ENCODE peak calls at places on chromosomes 4 and X, in five cellular contexts. H is neural progenitor cell, T is suprapubic skin, U is mesendoderm, P is cardiac muscle cell. N is an unnamed sample.

GRCh38 chrX:136896121-136896914 is 15.8 kb upstream of the RBMX start:
- DNase-seq in U (no peak), T (no peak), H (no peak), P (peak; percentile 80), N (no peak)

GRCh38 chrX:45540181-45540580 is 339.5 kb upstream of the DIPK2B start:
- DNase-seq in T (no peak), U (no peak), H (no peak), P (no peak), N (no peak)

GRCh38 chrX:27555514-27555913 is 34.6 kb upstream of the DCAF8L2 start:
- DNase-seq in U (peak; percentile 50), H (peak; percentile 65), P (peak; percentile 69), T (no peak), N (no peak)

GRCh38 chr4:7418131-7418943 is 16.4 kb downstream of the PSAPL1 start:
- DNase-seq in U (no peak), T (peak; percentile 55), H (no peak), P (no peak), N (peak; percentile 1)

GRCh38 chrX:50188859-50189258 is 11.9 kb downstream of the AKAP4 start:
- DNase-seq in U (no peak), H (peak; percentile 42), T (no peak), P (no peak), N (no peak)

GRCh38 chr4:143252478-143252877 is 67.8 kb downstream of the USP38 start:
- DNase-seq in T (no peak), U (no peak), P (no peak), H (no peak), N (no peak)

GRCh38 chr4:8690216-8690786 is 97.7 kb downstream of the CPZ start:
- DNase-seq in U (no peak), H (no peak), T (peak; percentile 74), P (no peak), N (no peak)

GRCh38 chr4:185734214-185734613 is 77.8 kb downstream of the SORBS2 start:
- DNase-seq in T (no peak), P (no peak), H (no peak), U (no peak), N (no peak)

GRCh38 chrX:149908308-149908707 is 21.1 kb upstream of the HSFX4 start:
- DNase-seq in H (no peak), P (no peak), T (no peak), U (no peak), N (no peak)

GRCh38 chrX:149898554-149898953 is 17.6 kb downstream of the MAGEA8 start:
- DNase-seq in U (no peak), P (no peak), T (no peak), H (no peak), N (no peak)

GRCh38 chrX:149908727-149909126 is 20.6 kb upstream of the HSFX4 start:
- DNase-seq in U (no peak), H (no peak), T (no peak), P (no peak), N (no peak)

GRCh38 chrX:149909324-149910177 is 19.8 kb upstream of the HSFX4 start:
- DNase-seq in U (no peak), H (no peak), P (no peak), T (no peak), N (no peak)

GRCh38 chrX:149903889-149904748 is 23.1 kb downstream of the MAGEA8 start:
- DNase-seq in H (no peak), P (peak; percentile 21), U (peak; percentile 66), T (no peak), N (no peak)
- H3K4me3 ChIP-seq in H (no peak overlapping the region), P (no peak overlapping the region), U (no peak overlapping the region), T (no peak overlapping the region), N (peak overlapping the region; percentile 4)

DNA sequence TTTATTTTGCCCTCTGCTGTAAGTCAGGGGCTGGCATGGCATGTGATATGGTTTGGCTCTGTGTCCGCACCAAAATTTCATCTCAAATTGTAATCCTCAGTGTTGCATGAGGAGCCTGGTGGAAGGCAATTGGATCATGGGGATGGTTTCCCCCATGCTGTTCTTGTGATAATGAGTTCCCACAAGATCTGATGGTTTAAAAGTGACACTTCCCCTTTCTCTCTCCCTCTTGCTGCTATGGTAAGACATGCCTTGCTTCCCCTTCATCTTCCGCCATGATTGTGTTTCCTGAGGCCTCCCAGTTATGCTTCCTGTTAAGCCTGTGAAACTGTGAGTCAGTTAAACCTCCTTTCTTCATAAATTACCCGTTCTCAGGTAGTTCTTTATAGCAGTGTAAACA is 72.0 kb upstream of the MSX1 start:
- DNase-seq in H (no peak), T (no peak), P (no peak), U (no peak), N (no peak)
- H3K4me3 ChIP-seq in H (no peak overlapping the region), T (no peak overlapping the region), P (no peak overlapping the region), U (no peak overlapping the region), N (no peak overlapping the region)

DNA sequence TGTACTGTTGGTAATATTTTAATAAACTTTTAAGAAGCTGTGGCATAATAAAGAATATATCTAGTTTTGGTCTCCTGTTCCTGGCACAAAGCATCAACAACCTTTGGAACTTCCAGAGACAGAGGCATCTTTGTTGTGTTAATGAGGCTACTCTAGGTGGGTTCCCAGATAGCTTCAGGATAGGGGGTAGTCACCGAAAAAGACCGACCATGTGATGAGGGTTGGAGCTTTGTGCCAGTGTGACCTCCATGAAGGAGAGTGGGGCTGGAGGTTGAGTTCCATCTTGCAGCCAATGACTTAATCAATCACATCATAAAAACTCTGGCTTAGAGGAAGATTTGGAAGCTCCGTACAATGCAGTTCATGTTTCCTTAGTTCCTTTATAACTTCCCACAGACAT is 9.9 kb downstream of the PPAT start:
- DNase-seq in P (no peak), H (no peak), T (no peak), U (peak; percentile 66), N (no peak)
- H3K4me3 ChIP-seq in P (no peak overlapping the region), H (no peak overlapping the region), T (no peak overlapping the region), U (no peak overlapping the region), N (no peak overlapping the region)

DNA sequence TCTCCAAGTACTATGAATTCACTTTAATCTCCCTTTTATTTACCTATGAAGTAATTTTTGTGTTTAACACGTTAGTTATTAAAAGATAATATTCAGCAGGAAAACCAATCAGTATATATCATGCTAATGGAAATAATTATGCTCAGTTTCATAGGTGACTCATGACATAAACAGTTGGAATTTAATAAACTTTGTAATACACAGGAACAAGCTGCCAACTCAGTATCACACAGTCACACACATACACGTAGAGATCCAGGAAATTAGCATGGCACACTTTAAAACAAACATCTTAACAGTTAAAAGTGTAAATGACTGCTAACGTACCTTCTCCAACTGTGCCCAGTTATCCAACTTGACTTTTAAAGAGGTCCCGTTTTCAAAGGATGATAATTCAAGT is 2.3 kb downstream of the SPATA4 start:
- DNase-seq in H (no peak), T (no peak), P (peak; percentile 38), U (no peak), N (no peak)
- H3K4me3 ChIP-seq in H (no peak overlapping the region), T (no peak overlapping the region), P (no peak overlapping the region), U (no peak overlapping the region), N (no peak overlapping the region)

GRCh38 chr4:138110815-138111214 is 131.3 kb downstream of the SLC7A11 start:
- DNase-seq in H (no peak), T (no peak), P (peak; percentile 5), U (peak; percentile 10), N (no peak)
- H3K4me3 ChIP-seq in H (no peak overlapping the region), T (no peak overlapping the region), P (no peak overlapping the region), U (no peak overlapping the region), N (no peak overlapping the region)

GRCh38 chr4:1539132-1539755 is 133.0 kb upstream of the NKX1-1 start:
- DNase-seq in H (no peak), U (no peak), P (no peak), T (no peak), N (no peak)
- H3K4me3 ChIP-seq in H (no peak overlapping the region), U (no peak overlapping the region), P (no peak overlapping the region), T (no peak overlapping the region), N (no peak overlapping the region)

DNA sequence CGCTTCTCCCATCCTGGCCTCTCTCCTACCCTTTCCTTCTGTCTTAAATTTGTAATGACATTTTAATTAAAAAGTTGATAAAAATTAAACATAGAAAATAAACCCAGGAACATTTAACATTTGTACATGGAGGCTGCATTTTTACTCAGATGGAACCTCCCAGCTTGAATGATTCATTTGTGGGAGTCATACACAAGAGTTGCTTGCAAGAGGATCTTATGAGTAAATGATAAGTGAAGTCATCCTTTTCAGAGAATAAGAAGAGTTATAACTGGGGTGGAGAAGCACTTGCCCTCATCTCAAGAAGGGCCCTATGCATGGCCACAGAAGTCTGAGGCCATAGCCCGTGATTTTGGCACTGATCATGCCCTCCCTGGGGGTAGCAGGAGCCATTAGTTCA is 482.9 kb upstream of the BOD1L1 start:
- DNase-seq in P (peak; percentile 58), U (no peak), H (no peak), T (no peak), N (no peak)
- H3K4me3 ChIP-seq in P (no peak overlapping the region), U (no peak overlapping the region), H (no peak overlapping the region), T (no peak overlapping the region), N (no peak overlapping the region)

DNA sequence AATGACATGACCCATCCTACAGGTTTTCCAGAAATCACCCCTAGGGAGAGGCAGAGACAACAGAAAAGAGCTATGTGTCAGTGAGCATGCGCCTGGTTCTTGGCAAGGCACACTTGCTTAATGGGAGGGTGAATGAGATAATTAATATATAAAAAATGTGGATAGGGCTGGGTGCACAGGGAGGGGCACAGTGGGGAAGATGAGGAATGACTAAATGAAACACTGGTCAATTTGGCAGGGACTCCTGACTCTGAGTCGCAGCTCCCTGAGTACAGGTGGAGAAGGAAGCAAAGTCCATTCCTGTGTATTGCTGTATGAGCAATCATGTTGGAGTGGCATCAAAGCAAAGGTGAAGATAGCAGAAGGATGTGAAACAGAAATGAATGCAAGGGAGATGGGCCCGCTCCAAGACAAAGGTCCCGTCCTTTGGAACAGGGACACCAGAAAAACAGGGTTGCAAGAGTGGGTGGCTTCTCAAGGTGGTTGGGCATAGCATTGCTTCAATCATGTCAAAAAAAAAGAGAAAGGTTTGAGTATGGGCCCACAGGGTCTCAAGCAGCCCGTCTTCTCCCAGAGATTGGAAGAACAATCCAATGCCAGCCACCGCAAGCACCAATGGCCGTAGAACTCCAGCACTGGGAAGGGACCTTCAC is 278.4 kb upstream of the AGTR2 start:
- DNase-seq in P (no peak), U (no peak), T (no peak), H (no peak), N (no peak)
- H3K4me3 ChIP-seq in P (no peak overlapping the region), U (no peak overlapping the region), T (no peak overlapping the region), H (no peak overlapping the region), N (no peak overlapping the region)

N was measured in left ventricle myocardium inferior.